ENCODE peak calls at places on chromosome 7, in five cellular contexts. One of them, this sample, is unnamed.

GRCh38 chr7:42091461-42092229 is 145.4 kb downstream of the GLI3 start:
- DNase-seq in choroid plexus epithelial cell: peak
- DNase-seq in stimulated activated CD4-positive, alpha-beta T cell treated with anti-CD3 and anti-CD28 coated beads, Interleukin-15, amount 100 ng/mL, for 1 hour: no peak
- DNase-seq in neuronal stem cell: no peak
- DNase-seq in A172: no peak
- DNase-seq in this sample: peak

GRCh38 chr7:94823952-94824351 is 83.4 kb upstream of the PPP1R9A start:
- DNase-seq in choroid plexus epithelial cell: peak
- DNase-seq in neuronal stem cell: no peak
- DNase-seq in stimulated activated CD4-positive, alpha-beta T cell treated with anti-CD3 and anti-CD28 coated beads, Interleukin-15, amount 100 ng/mL, for 1 hour: no peak
- DNase-seq in A172: peak
- DNase-seq in this sample: no peak

GRCh38 chr7:84524714-84525694 is 330.4 kb upstream of the SEMA3A start:
- DNase-seq in A172: peak
- DNase-seq in choroid plexus epithelial cell: peak
- DNase-seq in neuronal stem cell: no peak
- DNase-seq in stimulated activated CD4-positive, alpha-beta T cell treated with anti-CD3 and anti-CD28 coated beads, Interleukin-15, amount 100 ng/mL, for 1 hour: no peak
- DNase-seq in this sample: no peak

GRCh38 chr7:83475403-83475802 is 173.5 kb downstream of the SEMA3E start:
- DNase-seq in stimulated activated CD4-positive, alpha-beta T cell treated with anti-CD3 and anti-CD28 coated beads, Interleukin-15, amount 100 ng/mL, for 1 hour: no peak
- DNase-seq in choroid plexus epithelial cell: peak
- DNase-seq in A172: no peak
- DNase-seq in neuronal stem cell: no peak
- DNase-seq in this sample: peak

GRCh38 chr7:27799212-27799611 is 59.2 kb downstream of the TAX1BP1 start:
- DNase-seq in A172: no peak
- DNase-seq in neuronal stem cell: no peak
- DNase-seq in choroid plexus epithelial cell: no peak
- DNase-seq in stimulated activated CD4-positive, alpha-beta T cell treated with anti-CD3 and anti-CD28 coated beads, Interleukin-15, amount 100 ng/mL, for 1 hour: no peak
- DNase-seq in this sample: no peak

GRCh38 chr7:114533151-114533550 is 118.5 kb downstream of the FOXP2 start:
- DNase-seq in A172: no peak
- DNase-seq in stimulated activated CD4-positive, alpha-beta T cell treated with anti-CD3 and anti-CD28 coated beads, Interleukin-15, amount 100 ng/mL, for 1 hour: no peak
- DNase-seq in choroid plexus epithelial cell: no peak
- DNase-seq in neuronal stem cell: no peak
- DNase-seq in this sample: peak

GRCh38 chr7:151728746-151729145 is 148.2 kb downstream of the PRKAG2 start:
- DNase-seq in choroid plexus epithelial cell: no peak
- DNase-seq in neuronal stem cell: no peak
- DNase-seq in A172: no peak
- DNase-seq in stimulated activated CD4-positive, alpha-beta T cell treated with anti-CD3 and anti-CD28 coated beads, Interleukin-15, amount 100 ng/mL, for 1 hour: no peak
- DNase-seq in this sample: no peak

GRCh38 chr7:18495412-18496335 is at the start of gene HDAC9:
- DNase-seq in stimulated activated CD4-positive, alpha-beta T cell treated with anti-CD3 and anti-CD28 coated beads, Interleukin-15, amount 100 ng/mL, for 1 hour: no peak
- DNase-seq in A172: peak
- DNase-seq in neuronal stem cell: peak
- DNase-seq in choroid plexus epithelial cell: peak
- DNase-seq in this sample: peak

GRCh38 chr7:137445998-137446397 is 102.5 kb upstream of the PTN start:
- DNase-seq in stimulated activated CD4-positive, alpha-beta T cell treated with anti-CD3 and anti-CD28 coated beads, Interleukin-15, amount 100 ng/mL, for 1 hour: no peak
- DNase-seq in A172: no peak
- DNase-seq in choroid plexus epithelial cell: no peak
- DNase-seq in neuronal stem cell: no peak
- DNase-seq in this sample: no peak

GRCh38 chr7:127252736-127253288 is at the start of gene GRM8:
- DNase-seq in stimulated activated CD4-positive, alpha-beta T cell treated with anti-CD3 and anti-CD28 coated beads, Interleukin-15, amount 100 ng/mL, for 1 hour: peak
- DNase-seq in neuronal stem cell: peak
- DNase-seq in choroid plexus epithelial cell: peak
- DNase-seq in A172: no peak
- DNase-seq in this sample: peak

GRCh38 chr7:27868117-27868516 is 128.2 kb downstream of the TAX1BP1 start:
- DNase-seq in A172: peak
- DNase-seq in choroid plexus epithelial cell: peak
- DNase-seq in stimulated activated CD4-positive, alpha-beta T cell treated with anti-CD3 and anti-CD28 coated beads, Interleukin-15, amount 100 ng/mL, for 1 hour: no peak
- DNase-seq in neuronal stem cell: no peak
- DNase-seq in this sample: no peak

GRCh38 chr7:87599336-87599735 is 1.3 kb downstream of the ABCB1 start:
- DNase-seq in choroid plexus epithelial cell: no peak
- DNase-seq in A172: no peak
- DNase-seq in neuronal stem cell: no peak
- DNase-seq in stimulated activated CD4-positive, alpha-beta T cell treated with anti-CD3 and anti-CD28 coated beads, Interleukin-15, amount 100 ng/mL, for 1 hour: no peak
- DNase-seq in this sample: no peak

GRCh38 chr7:5690931-5691461 is 90.5 kb downstream of the RNF216 start:
- DNase-seq in A172: no peak
- DNase-seq in neuronal stem cell: no peak
- DNase-seq in stimulated activated CD4-positive, alpha-beta T cell treated with anti-CD3 and anti-CD28 coated beads, Interleukin-15, amount 100 ng/mL, for 1 hour: no peak
- DNase-seq in choroid plexus epithelial cell: no peak
- DNase-seq in this sample: no peak

GRCh38 chr7:142554555-142555532 is 194.4 kb upstream of the PRSS1 start:
- DNase-seq in choroid plexus epithelial cell: no peak
- DNase-seq in neuronal stem cell: no peak
- DNase-seq in A172: no peak
- DNase-seq in stimulated activated CD4-positive, alpha-beta T cell treated with anti-CD3 and anti-CD28 coated beads, Interleukin-15, amount 100 ng/mL, for 1 hour: no peak
- DNase-seq in this sample: no peak

GRCh38 chr7:105677803-105678583 is 96.7 kb upstream of the EFCAB10 start:
- DNase-seq in stimulated activated CD4-positive, alpha-beta T cell treated with anti-CD3 and anti-CD28 coated beads, Interleukin-15, amount 100 ng/mL, for 1 hour: no peak
- DNase-seq in neuronal stem cell: no peak
- DNase-seq in A172: peak
- DNase-seq in choroid plexus epithelial cell: no peak
- DNase-seq in this sample: no peak

GRCh38 chr7:133702078-133702477 is 425.1 kb upstream of the LRGUK start:
- DNase-seq in choroid plexus epithelial cell: no peak
- DNase-seq in A172: no peak
- DNase-seq in neuronal stem cell: no peak
- DNase-seq in stimulated activated CD4-positive, alpha-beta T cell treated with anti-CD3 and anti-CD28 coated beads, Interleukin-15, amount 100 ng/mL, for 1 hour: no peak
- DNase-seq in this sample: no peak

GRCh38 chr7:43749383-43749940 is 9.0 kb upstream of the BLVRA start:
- DNase-seq in neuronal stem cell: no peak
- DNase-seq in choroid plexus epithelial cell: no peak
- DNase-seq in A172: no peak
- DNase-seq in stimulated activated CD4-positive, alpha-beta T cell treated with anti-CD3 and anti-CD28 coated beads, Interleukin-15, amount 100 ng/mL, for 1 hour: no peak
- DNase-seq in this sample: no peak